ENCODE peak calls at places on chromosome X, in eight cellular contexts. Z is Caco-2, L is ascending aorta, Y is progenitor cell of endocrine pancreas, U is cardiac fibroblast, S is fibroblast of lung, I is choroid plexus epithelial cell, M is colonic mucosa. N is an unnamed sample.

GRCh38 chrX:148609766-148610698 is 109.6 kb downstream of the AFF2 start:
- DNase-seq in M (no peak), Y (no peak), S (no peak), Z (no peak), U (no peak), I (no peak), L (no peak), N (no peak)

GRCh38 chrX:17414839-17415238 is 39.8 kb downstream of the NHS start:
- DNase-seq in L (no peak), U (no peak), S (no peak), Y (no peak), Z (no peak), I (no peak), M (peak), N (no peak)

GRCh38 chrX:10618911-10619310 is 1.5 kb downstream of the MID1 start:
- DNase-seq in Y (no peak), U (peak), Z (no peak), I (no peak), S (no peak), M (no peak), L (no peak), N (no peak)

GRCh38 chrX:554271-554670 is 76.3 kb upstream of the SHOX start:
- DNase-seq in S (no peak), L (no peak), Y (no peak), Z (no peak), M (no peak), I (no peak), U (no peak), N (no peak)

GRCh38 chrX:20431486-20431885 is 164.8 kb upstream of the RPS6KA3 start:
- DNase-seq in L (no peak), M (no peak), Z (no peak), S (peak), Y (no peak), I (no peak), U (no peak), N (no peak)

GRCh38 chrX:45196701-45197100 is 4.0 kb downstream of the DIPK2B start:
- DNase-seq in S (peak), U (peak), M (no peak), I (peak), Z (no peak), Y (no peak), L (no peak), N (no peak)

GRCh38 chrX:121333942-121334341 is 286.5 kb downstream of the GLUD2 start:
- DNase-seq in Y (no peak), S (no peak), M (no peak), L (no peak), U (no peak), I (peak), Z (no peak), N (no peak)

GRCh38 chrX:84189125-84189524 is 1.1 kb upstream of the RPS6KA6 start:
- DNase-seq in U (no peak), I (no peak), M (no peak), L (no peak), Y (no peak), S (no peak), Z (peak), N (no peak)

DNA sequence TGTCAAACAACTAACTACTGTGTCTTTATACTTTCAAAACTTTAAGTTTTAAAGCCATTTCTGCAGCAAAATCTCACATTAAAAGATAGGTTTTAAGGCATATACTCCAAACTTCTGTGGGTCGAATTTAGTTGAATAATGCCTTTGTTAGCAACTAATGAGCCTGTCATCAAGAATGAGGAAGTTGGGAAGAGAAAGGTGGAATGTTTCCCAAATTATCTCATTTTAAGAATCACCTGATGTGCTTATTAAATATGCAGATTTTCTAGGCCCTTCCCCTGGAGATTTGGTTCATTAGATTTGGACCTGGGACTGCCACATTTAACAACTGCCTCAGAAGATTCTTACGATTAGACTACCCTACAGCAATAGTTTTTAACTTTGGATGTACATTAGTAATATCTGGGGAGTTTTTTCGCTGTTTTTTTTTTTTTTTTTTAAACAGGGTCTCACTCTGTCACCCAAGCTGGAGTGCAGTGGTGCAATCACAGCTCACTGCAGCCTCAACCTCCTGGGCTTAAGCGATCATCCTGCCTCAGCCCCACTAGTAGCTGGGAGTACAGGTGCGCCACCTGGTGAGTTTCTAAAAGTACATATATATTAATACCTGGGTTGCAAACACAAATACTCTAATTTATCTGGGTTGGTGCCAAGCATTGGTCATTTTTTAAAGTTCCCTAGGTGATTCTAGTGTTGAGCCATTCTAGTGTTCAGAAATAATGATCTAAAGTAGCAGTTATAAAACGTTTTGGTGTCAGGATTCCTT is 16.1 kb upstream of the TASL start:
- DNase-seq in I (no peak), Y (no peak), L (no peak), U (no peak), M (no peak), Z (peak), S (no peak), N (no peak)
- TF ChIP-seq CTCF in I (no peak), Y (no peak), L (no peak), U (no peak), M (no peak), Z (no peak), S (no peak), N (peak)

GRCh38 chrX:131816551-131817136 is 206.5 kb upstream of the STK26 start:
- DNase-seq in Y (no peak), L (peak), S (no peak), M (peak), Z (no peak), U (no peak), I (no peak), N (peak)
- TF ChIP-seq CTCF in Y (no peak), L (peak), S (no peak), M (peak), Z (no peak), U (no peak), I (no peak), N (peak)

GRCh38 chrX:139920306-139920705 is 12.5 kb downstream of the ATP11C start:
- DNase-seq in Y (no peak), Z (no peak), S (no peak), I (no peak), M (no peak), L (no peak), U (no peak), N (no peak)
- TF ChIP-seq CTCF in Y (no peak), Z (no peak), S (no peak), I (no peak), M (no peak), L (no peak), U (no peak), N (no peak)

GRCh38 chrX:107541244-107541643 is 87.1 kb upstream of the PRPS1 start:
- DNase-seq in Z (no peak), M (no peak), S (peak), Y (no peak), U (peak), I (no peak), L (no peak), N (no peak)

GRCh38 chrX:107547621-107548020 is 80.7 kb upstream of the PRPS1 start:
- DNase-seq in M (no peak), I (no peak), U (no peak), L (no peak), Z (no peak), S (no peak), Y (no peak), N (no peak)

GRCh38 chrX:107537815-107538214 is 88.4 kb downstream of the FRMPD3 start:
- DNase-seq in I (peak), L (no peak), S (peak), Y (no peak), M (peak), U (peak), Z (peak), N (peak)

GRCh38 chrX:107542500-107542899 is 85.8 kb upstream of the PRPS1 start:
- DNase-seq in S (peak), M (no peak), L (no peak), Z (peak), Y (no peak), I (peak), U (peak), N (no peak)
- TF ChIP-seq CTCF in S (peak), M (no peak), L (no peak), Z (peak), Y (peak), I (peak), U (peak), N (no peak)

GRCh38 chrX:134933248-134933647 is 57.5 kb upstream of the SMIM10 start:
- DNase-seq in M (no peak), I (no peak), Y (no peak), L (no peak), U (peak), S (no peak), Z (no peak), N (no peak)

GRCh38 chrX:134929813-134930212 is 61.0 kb upstream of the SMIM10 start:
- DNase-seq in Z (no peak), S (no peak), L (no peak), M (no peak), U (no peak), Y (no peak), I (no peak), N (no peak)

GRCh38 chrX:134930501-134930900 is 60.3 kb upstream of the SMIM10 start:
- DNase-seq in I (no peak), U (no peak), S (no peak), Y (no peak), L (no peak), Z (no peak), M (no peak), N (no peak)

GRCh38 chrX:134932528-134933217 is 58.1 kb upstream of the SMIM10 start:
- DNase-seq in S (peak), M (no peak), U (peak), I (peak), Y (no peak), Z (no peak), L (no peak), N (no peak)

DNA sequence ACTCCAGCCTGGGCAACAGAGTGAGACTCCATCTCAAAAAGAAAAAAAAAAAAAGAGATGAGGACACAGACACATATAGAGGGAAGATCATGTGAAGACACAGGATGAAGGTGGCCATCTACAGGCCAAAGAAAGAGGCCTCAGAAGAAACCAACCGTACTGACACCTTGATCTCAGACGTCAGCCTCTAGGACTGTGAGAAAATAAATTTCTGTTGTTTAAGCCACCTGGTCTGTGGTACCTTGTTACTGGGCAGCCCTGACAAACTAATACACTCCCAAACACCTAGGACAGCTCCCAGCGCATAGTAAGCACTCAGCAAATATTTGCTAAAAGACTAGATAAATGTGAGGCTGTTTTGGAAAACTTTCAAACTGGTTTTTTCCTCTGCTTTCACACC is 59.2 kb upstream of the SMIM10 start:
- DNase-seq in I (no peak), Z (no peak), L (no peak), M (no peak), S (no peak), Y (no peak), U (no peak), N (no peak)
- TF ChIP-seq CTCF in I (peak), Z (no peak), L (no peak), M (no peak), S (no peak), Y (no peak), U (peak), N (no peak)

DNA sequence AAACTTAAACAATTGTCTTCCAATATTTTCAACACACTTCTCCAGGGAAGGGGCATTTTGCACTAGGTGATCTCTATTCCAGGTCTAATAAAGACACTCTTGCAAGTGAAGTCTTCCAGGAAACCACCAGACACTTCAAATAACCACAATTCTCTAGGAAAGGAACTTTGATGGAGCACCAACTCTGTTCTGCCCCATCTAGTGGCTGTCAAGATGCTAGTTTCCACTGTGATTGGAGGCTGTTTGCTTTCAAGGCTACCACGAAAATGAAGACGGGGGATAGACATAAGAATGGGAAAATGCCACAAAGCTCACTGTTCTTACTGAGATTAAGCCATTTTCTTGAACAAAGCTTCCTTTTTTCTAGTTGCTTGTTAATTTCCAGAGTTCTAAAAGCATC is 100.6 kb upstream of the F9 start:
- DNase-seq in U (no peak), M (no peak), Z (peak), Y (no peak), S (no peak), L (no peak), I (no peak), N (no peak)
- TF ChIP-seq CTCF in U (no peak), M (no peak), Z (peak), Y (peak), S (no peak), L (no peak), I (no peak), N (no peak)

GRCh38 chrX:119488749-119489148 is 20.5 kb downstream of the SLC25A5 start:
- DNase-seq in I (peak), Y (no peak), Z (peak), M (peak), L (peak), U (peak), S (peak), N (peak)
- TF ChIP-seq CTCF in I (peak), Y (peak), Z (peak), M (peak), L (peak), U (peak), S (peak), N (peak)

GRCh38 chrX:123869488-123869887 is 9.6 kb downstream of the XIAP start:
- DNase-seq in Y (no peak), Z (no peak), S (peak), M (no peak), L (no peak), U (peak), I (peak), N (no peak)

GRCh38 chrX:123876177-123876576 is 16.3 kb downstream of the XIAP start:
- DNase-seq in M (no peak), I (no peak), S (no peak), Z (no peak), L (no peak), U (no peak), Y (no peak), N (no peak)

GRCh38 chrX:123876844-123877243 is 17.0 kb downstream of the XIAP start:
- DNase-seq in I (no peak), U (no peak), M (no peak), Y (no peak), L (no peak), Z (no peak), S (no peak), N (no peak)

GRCh38 chrX:123873956-123874355 is 14.1 kb downstream of the XIAP start:
- DNase-seq in L (no peak), I (no peak), U (no peak), S (no peak), Y (no peak), Z (no peak), M (no peak), N (no peak)

GRCh38 chrX:123871309-123871708 is 11.5 kb downstream of the XIAP start:
- DNase-seq in M (no peak), I (no peak), S (no peak), Y (no peak), U (no peak), L (no peak), Z (no peak), N (no peak)
- TF ChIP-seq CTCF in M (no peak), I (no peak), S (no peak), Y (no peak), U (no peak), L (no peak), Z (no peak), N (no peak)

GRCh38 chrX:132738951-132739350 is 219.5 kb downstream of the HS6ST2 start:
- DNase-seq in Z (no peak), I (no peak), L (no peak), U (no peak), Y (no peak), M (no peak), S (no peak), N (no peak)

GRCh38 chrX:132741706-132742105 is 216.7 kb downstream of the HS6ST2 start:
- DNase-seq in M (no peak), U (no peak), I (peak), S (peak), Z (no peak), Y (no peak), L (no peak), N (no peak)

GRCh38 chrX:132743086-132743485 is 215.3 kb downstream of the HS6ST2 start:
- DNase-seq in Y (no peak), S (no peak), L (no peak), Z (no peak), U (no peak), I (no peak), M (no peak), N (no peak)

GRCh38 chrX:132737743-132738142 is 220.7 kb downstream of the HS6ST2 start:
- DNase-seq in L (no peak), M (no peak), I (no peak), U (no peak), Z (no peak), S (no peak), Y (no peak), N (no peak)

DNA sequence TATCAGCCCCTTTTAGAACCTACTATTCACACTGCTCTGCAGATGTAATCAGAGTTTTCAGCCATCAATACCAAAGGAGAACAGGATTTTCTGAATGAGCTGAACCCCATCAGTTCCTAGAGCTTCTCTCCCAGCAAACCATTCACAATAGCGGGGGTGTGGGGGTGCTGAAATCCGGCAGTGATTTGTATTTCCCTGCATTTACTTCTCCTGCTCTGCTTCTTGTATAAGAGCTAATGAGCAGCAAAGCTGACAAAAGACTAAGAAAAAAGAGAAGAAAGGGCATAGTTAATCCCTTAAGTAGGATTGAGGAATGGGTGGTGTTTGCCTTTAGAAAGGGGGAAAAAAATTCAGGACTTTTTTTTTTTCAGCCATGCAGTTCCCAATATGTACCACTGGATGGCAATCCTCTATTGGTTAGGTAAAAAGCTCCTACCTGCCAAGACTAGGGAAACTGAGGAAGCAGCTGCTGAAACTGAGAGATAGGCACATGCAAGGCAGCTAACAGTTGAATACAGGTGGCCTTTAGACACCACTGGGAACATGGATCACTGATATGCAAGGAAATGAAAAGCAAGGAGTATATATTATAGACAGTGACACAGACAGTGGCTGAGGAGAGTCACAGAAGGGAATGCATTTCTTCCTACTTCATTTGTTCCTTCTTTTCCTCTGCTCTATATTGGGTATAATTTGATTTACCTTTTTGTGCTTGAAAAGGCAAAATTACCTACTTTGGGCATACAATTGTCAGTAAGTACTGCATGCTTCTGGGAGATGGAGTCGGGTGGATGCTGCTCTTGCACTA is 217.9 kb downstream of the HS6ST2 start:
- DNase-seq in Y (no peak), L (no peak), Z (peak), U (no peak), S (peak), M (no peak), I (peak), N (no peak)
- TF ChIP-seq CTCF in Y (peak), L (no peak), Z (peak), U (peak), S (peak), M (peak), I (peak), N (peak)

N was measured in GM10248.